ENCODE peak calls at places on chromosome 9, in five cellular contexts. G is GM12878, U is K562, A is A549, D is HepG2. B is an unnamed sample.

GRCh38 chr9:120265791-120266190 is 314.2 kb downstream of the CDK5RAP2 start:
- DNase-seq in G (no peak), U (no peak), A (no peak), D (no peak), B (peak)

GRCh38 chr9:14452539-14452938 is 138.6 kb upstream of the NFIB start:
- DNase-seq in G (no peak), U (no peak), A (no peak), D (no peak), B (no peak)

GRCh38 chr9:6549106-6549505 is 96.4 kb downstream of the GLDC start:
- DNase-seq in G (no peak), U (no peak), A (no peak), D (no peak), B (no peak)

GRCh38 chr9:81069923-81070322 is 619.4 kb downstream of the TLE1 start:
- DNase-seq in G (no peak), U (no peak), A (no peak), D (no peak), B (no peak)

GRCh38 chr9:137454145-137454505 is 5.0 kb downstream of the NSMF start:
- DNase-seq in G (no peak), U (peak), A (no peak), D (no peak), B (peak)

GRCh38 chr9:88387733-88388202 is 476 bp upstream of the SPIN1 start:
- DNase-seq in G (no peak), U (peak), A (peak), D (peak), B (peak)

GRCh38 chr9:37669232-37669631 is 18.5 kb downstream of the FRMPD1 start:
- DNase-seq in G (no peak), U (no peak), A (no peak), D (no peak), B (peak)

GRCh38 chr9:125971895-125972729 is 224.9 kb downstream of the PBX3 start:
- DNase-seq in G (no peak), U (no peak), A (no peak), D (no peak), B (no peak)

GRCh38 chr9:87063883-87064282 is 116.6 kb upstream of the GAS1 start:
- DNase-seq in G (no peak), U (no peak), A (no peak), D (no peak), B (no peak)

GRCh38 chr9:94867842-94868312 is 141.4 kb downstream of the AOPEP start:
- DNase-seq in G (no peak), U (no peak), A (peak), D (no peak), B (no peak)

GRCh38 chr9:74285075-74285474 is 212.1 kb upstream of the RORB start:
- DNase-seq in G (no peak), U (no peak), A (peak), D (no peak), B (no peak)

GRCh38 chr9:114486205-114486963 is 18.9 kb downstream of the WHRN start:
- DNase-seq in G (no peak), U (no peak), A (no peak), D (no peak), B (no peak)

GRCh38 chr9:114968710-114969109 is 38.3 kb upstream of the TNFSF8 start:
- DNase-seq in G (no peak), U (no peak), A (no peak), D (no peak), B (no peak)

GRCh38 chr9:36637491-36638270 is 65.0 kb downstream of the MELK start:
- DNase-seq in G (no peak), U (no peak), A (no peak), D (no peak), B (no peak)

GRCh38 chr9:135348788-135349150 is 130.8 kb upstream of the PPP1R26 start:
- DNase-seq in G (no peak), U (no peak), A (no peak), D (no peak), B (no peak)

GRCh38 chr9:80794197-80794596 is 895.1 kb downstream of the TLE1 start:
- DNase-seq in G (no peak), U (no peak), A (no peak), D (no peak), B (no peak)

GRCh38 chr9:36189978-36190377 is 743 bp upstream of the CLTA start:
- DNase-seq in G (no peak), U (no peak), A (peak), D (no peak), B (peak)

GRCh38 chr9:108838017-108838416 is 17.8 kb downstream of the ACTL7B start:
- DNase-seq in G (no peak), U (no peak), A (peak), D (peak), B (no peak)

GRCh38 chr9:121783126-121783522 is 131.7 kb downstream of the DAB2IP start:
- DNase-seq in G (no peak), U (no peak), A (no peak), D (no peak), B (no peak)

GRCh38 chr9:18142964-18143363 is 331.0 kb upstream of the ADAMTSL1 start:
- DNase-seq in G (no peak), U (no peak), A (no peak), D (no peak), B (peak)

GRCh38 chr9:131668057-131668438 is 71.8 kb downstream of the RAPGEF1 start:
- DNase-seq in G (no peak), U (no peak), A (no peak), D (no peak), B (no peak)

GRCh38 chr9:76181020-76181641 is 213.1 kb downstream of the RFK start:
- DNase-seq in G (no peak), U (no peak), A (peak), D (no peak), B (no peak)

GRCh38 chr9:10045598-10045997 is 567.2 kb downstream of the PTPRD start:
- DNase-seq in G (no peak), U (no peak), A (peak), D (no peak), B (peak)

GRCh38 chr9:31210982-31211570 is 1173.4 kb upstream of the ACO1 start:
- DNase-seq in G (peak), U (no peak), A (peak), D (no peak), B (peak)

GRCh38 chr9:131382850-131383729 is 10.8 kb upstream of the PRRC2B start:
- DNase-seq in G (no peak), U (peak), A (peak), D (peak), B (peak)

GRCh38 chr9:123470121-123470851 is 114.3 kb downstream of the CRB2 start:
- DNase-seq in G (no peak), U (no peak), A (no peak), D (peak), B (no peak)

GRCh38 chr9:114218264-114219120 is 63.2 kb downstream of the COL27A1 start:
- DNase-seq in G (no peak), U (no peak), A (no peak), D (no peak), B (no peak)

GRCh38 chr9:37390759-37391158 is 31.7 kb upstream of the GRHPR start:
- DNase-seq in G (peak), U (peak), A (peak), D (peak), B (peak)

GRCh38 chr9:120257483-120257882 is 322.5 kb downstream of the CDK5RAP2 start:
- DNase-seq in G (no peak), U (no peak), A (no peak), D (no peak), B (no peak)

GRCh38 chr9:116090030-116090770 is 63.4 kb upstream of the PAPPA start:
- DNase-seq in G (no peak), U (no peak), A (no peak), D (no peak), B (no peak)

GRCh38 chr9:36154213-36154952 is 14.8 kb upstream of the CCIN start:
- DNase-seq in G (no peak), U (no peak), A (peak), D (no peak), B (no peak)

GRCh38 chr9:90969021-90969675 is 167.5 kb downstream of the SYK start:
- DNase-seq in G (no peak), U (no peak), A (no peak), D (no peak), B (no peak)

GRCh38 chr9:84772511-84772910 is 103.0 kb downstream of the NTRK2 start:
- DNase-seq in G (no peak), U (no peak), A (no peak), D (no peak), B (no peak)

GRCh38 chr9:127875306-127875966 is 2.0 kb downstream of the AK1 start:
- DNase-seq in G (no peak), U (no peak), A (no peak), D (no peak), B (no peak)

GRCh38 chr9:117523531-117524153 is 108.8 kb upstream of the ASTN2 start:
- DNase-seq in G (no peak), U (no peak), A (no peak), D (no peak), B (no peak)

GRCh38 chr9:117687532-117687931 is 16.7 kb upstream of the TLR4 start:
- DNase-seq in G (no peak), U (no peak), A (no peak), D (no peak), B (peak)

GRCh38 chr9:18478517-18479361 is 4.8 kb downstream of the ADAMTSL1 start:
- DNase-seq in G (no peak), U (no peak), A (no peak), D (no peak), B (no peak)

GRCh38 chr9:126609711-126610388 is 3.9 kb upstream of the LMX1B start:
- DNase-seq in G (no peak), U (no peak), A (no peak), D (no peak), B (no peak)

GRCh38 chr9:77926314-77926959 is 105.2 kb downstream of the GNAQ start:
- DNase-seq in G (no peak), U (no peak), A (peak), D (no peak), B (no peak)

GRCh38 chr9:28999806-29000205 is 1426.5 kb upstream of the C9orf72 start:
- DNase-seq in G (no peak), U (no peak), A (peak), D (no peak), B (no peak)

GRCh38 chr9:29004988-29005387 is 1431.7 kb upstream of the C9orf72 start:
- DNase-seq in G (no peak), U (no peak), A (no peak), D (no peak), B (no peak)

GRCh38 chr9:29001006-29001405 is 1427.7 kb upstream of the C9orf72 start:
- DNase-seq in G (no peak), U (no peak), A (no peak), D (no peak), B (no peak)

GRCh38 chr9:28999057-28999456 is 1425.8 kb upstream of the C9orf72 start:
- DNase-seq in G (no peak), U (no peak), A (no peak), D (no peak), B (no peak)
- TF ChIP-seq JUNB in G (no peak), U (no peak), A (no peak), D (no peak), B (no peak)

DNA sequence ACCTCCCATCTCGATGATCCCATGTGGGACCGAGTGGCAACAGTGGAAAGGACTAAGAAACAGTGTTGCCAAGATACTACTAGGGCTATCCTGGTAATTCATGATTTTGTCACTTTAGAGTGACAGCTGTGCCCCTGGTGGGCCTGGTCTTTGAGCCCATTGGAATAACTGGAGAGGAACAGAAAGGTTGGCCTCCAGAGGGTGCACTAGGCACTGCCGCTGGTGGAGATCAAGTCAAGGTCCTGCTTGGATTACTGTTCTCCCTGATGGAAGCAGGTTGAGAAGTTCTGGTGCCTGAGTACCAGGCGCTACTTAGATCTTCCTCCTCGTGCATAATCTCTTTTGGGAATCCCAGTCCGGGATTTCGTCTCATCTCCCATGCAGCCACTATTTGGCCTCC is 129.6 kb downstream of the SEC61B start:
- DNase-seq in G (no peak), U (no peak), A (no peak), D (no peak), B (peak)
- TF ChIP-seq REST in G (no peak), U (no peak), A (no peak), D (no peak), B (no peak)

GRCh38 chr9:12781334-12781733 is 6.5 kb downstream of the LURAP1L start:
- DNase-seq in G (no peak), U (no peak), A (no peak), D (no peak), B (no peak)

GRCh38 chr9:12784461-12785250 is 9.8 kb downstream of the LURAP1L start:
- DNase-seq in G (no peak), U (no peak), A (peak), D (peak), B (no peak)

GRCh38 chr9:12785941-12786340 is 11.1 kb downstream of the LURAP1L start:
- DNase-seq in G (no peak), U (no peak), A (no peak), D (no peak), B (no peak)

GRCh38 chr9:12783767-12784460 is 9.1 kb downstream of the LURAP1L start:
- DNase-seq in G (no peak), U (no peak), A (no peak), D (no peak), B (no peak)

DNA sequence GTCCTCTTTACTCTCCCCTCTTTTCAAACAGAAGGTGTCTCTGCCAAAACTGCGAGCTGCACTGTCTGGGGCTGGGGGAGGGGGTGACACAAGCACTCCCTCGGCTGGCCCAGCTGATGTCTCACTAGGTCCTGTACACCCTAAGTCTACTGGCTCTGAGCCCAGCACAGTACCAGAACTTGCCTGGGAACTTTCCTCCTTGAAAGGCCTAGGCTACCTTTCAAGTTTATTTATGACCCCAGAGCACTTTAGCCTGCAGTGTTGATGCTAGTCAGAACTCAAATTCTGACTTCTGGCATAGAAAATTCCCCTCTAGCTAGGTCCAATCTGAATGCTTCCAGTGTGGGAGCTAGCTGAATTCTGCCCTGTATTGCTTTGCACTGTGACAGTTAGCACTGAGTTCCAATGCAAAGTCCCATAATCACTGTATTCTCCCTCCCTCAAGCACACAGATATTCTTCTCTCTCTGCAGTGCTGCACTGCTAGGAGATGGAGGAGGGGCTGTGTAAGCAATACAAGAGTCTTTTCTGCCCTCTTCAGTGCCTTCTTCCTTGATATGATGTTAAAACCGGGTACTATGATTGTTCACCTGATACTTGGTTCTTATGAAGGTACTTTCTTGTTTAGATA is 10.5 kb downstream of the LURAP1L start:
- DNase-seq in G (no peak), U (no peak), A (peak), D (no peak), B (no peak)
- TF ChIP-seq JUNB in G (no peak), U (no peak), A (no peak), D (no peak), B (no peak)

GRCh38 chr9:132857031-132857430 is 21.1 kb downstream of the AK8 start:
- DNase-seq in G (no peak), U (no peak), A (no peak), D (no peak), B (no peak)
- TF ChIP-seq REST in G (no peak), U (no peak), A (no peak), D (no peak), B (no peak)

DNA sequence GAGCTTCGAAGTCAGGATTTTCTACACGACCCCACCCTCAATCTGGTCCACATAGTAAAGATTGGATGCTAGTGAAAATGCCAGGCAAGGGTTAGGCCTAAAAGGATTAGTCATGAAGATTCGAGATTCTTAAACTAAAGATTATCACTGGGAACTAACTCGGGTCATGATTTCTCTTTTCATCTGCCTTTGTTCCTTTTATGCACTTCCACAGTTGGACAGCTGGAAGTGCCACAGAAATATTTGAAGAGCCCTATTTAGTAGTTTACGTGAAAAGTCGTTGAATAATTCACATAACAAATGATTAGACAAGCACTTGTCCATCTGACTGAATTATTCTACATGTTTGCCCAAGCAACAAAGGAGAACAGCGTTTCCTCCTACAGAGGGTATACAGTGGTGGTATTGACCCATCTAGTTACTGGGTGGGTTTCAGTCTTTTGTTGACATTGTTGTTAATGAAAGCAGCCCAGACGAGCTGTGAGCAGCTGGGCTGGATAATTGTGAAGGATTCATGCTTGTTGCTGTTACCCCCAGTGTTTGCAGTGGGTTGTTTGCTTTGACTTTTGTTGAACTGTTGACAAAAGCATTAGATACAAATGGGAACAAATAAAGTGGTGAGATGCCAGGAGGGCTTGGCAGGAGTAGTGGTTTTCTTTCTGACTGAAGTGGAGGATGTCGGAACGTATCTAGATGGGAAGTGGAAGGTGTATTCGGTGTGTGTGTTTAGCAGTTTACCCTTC is 96.1 kb downstream of the TLE4 start:
- DNase-seq in G (no peak), U (no peak), A (peak), D (peak), B (no peak)
- TF ChIP-seq JUNB in G (no peak), U (no peak), A (peak), D (no peak), B (no peak)

GRCh38 chr9:112094948-112095779 is 79.9 kb downstream of the SUSD1 start:
- DNase-seq in G (no peak), U (peak), A (no peak), D (no peak), B (no peak)

GRCh38 chr9:112093147-112093874 is 81.8 kb downstream of the SUSD1 start:
- DNase-seq in G (no peak), U (peak), A (no peak), D (no peak), B (no peak)

GRCh38 chr9:112093875-112094227 is 81.2 kb downstream of the SUSD1 start:
- DNase-seq in G (no peak), U (no peak), A (no peak), D (no peak), B (no peak)

GRCh38 chr9:112094240-112094639 is 80.9 kb downstream of the SUSD1 start:
- DNase-seq in G (no peak), U (no peak), A (no peak), D (no peak), B (no peak)

GRCh38 chr9:112097712-112098688 is 77.1 kb downstream of the SUSD1 start:
- DNase-seq in G (no peak), U (peak), A (peak), D (peak), B (peak)
- TF ChIP-seq REST in G (no peak), U (no peak), A (no peak), D (no peak), B (no peak)

GRCh38 chr9:105066265-105066865 is 138.4 kb upstream of the ABCA1 start:
- DNase-seq in G (no peak), U (no peak), A (no peak), D (no peak), B (no peak)
- TF ChIP-seq JUNB in G (no peak), U (no peak), A (no peak), D (no peak), B (no peak)

DNA sequence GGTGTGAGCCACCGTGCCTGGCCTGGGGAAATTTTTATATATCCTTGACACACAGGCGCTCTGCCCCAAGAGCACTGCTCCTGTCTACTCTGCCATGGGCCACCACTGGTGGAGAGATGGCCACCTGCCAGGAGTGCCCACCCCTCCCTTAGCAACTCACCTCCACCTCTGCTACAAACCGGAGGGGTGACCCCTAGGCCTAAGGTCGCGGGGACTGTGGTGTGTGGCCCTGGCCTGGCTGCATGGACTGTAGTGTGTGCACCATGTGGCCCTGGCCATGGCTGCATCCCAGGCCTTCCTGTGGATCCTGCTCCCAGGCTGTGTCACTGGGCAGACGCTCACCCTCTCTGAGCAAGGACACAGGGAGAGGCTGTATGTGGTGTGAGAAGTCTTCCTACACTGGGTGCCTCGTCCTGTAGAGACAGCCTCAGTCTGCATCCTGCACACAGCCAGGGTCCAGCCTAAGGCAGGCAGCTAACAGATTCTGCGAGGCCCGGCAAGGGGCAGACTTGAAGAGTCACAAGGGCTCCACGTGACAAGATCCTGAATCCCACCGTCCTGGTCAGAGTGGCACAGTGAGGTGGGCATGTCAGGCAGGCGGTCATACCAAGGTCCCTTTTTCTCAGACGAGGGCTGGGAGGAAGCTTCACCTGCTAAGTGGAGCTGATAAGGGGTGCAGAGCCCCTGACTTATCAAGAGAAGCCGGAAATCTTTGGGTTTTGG is 10.3 kb downstream of the NINJ1 start:
- DNase-seq in G (no peak), U (no peak), A (no peak), D (no peak), B (no peak)
- TF ChIP-seq REST in G (no peak), U (no peak), A (no peak), D (no peak), B (no peak)

B was measured in GM23338.